ENCODE peak calls at places on chromosomes 11 and 22, in eight cellular contexts. V, L, U, H, X, I, J and Q are unnamed samples. For H3K4me1, the result is how much of the 10 kb centered on the place peaks cover.

GRCh38 chr11:22359295-22359694 is 21.1 kb downstream of the SLC17A6 start:
- DNase-seq in H (no peak), U (no peak), V (no peak), J (no peak), X (no peak), L (no peak), I (no peak), Q (no peak)

GRCh38 chr11:86869966-86870570 is 69.7 kb downstream of the PRSS23 start:
- DNase-seq in H (peak), X (peak), I (peak), L (peak), U (peak), V (peak), J (no peak), Q (peak)

GRCh38 chr22:46653596-46653995 is 33.4 kb downstream of the GRAMD4 start:
- DNase-seq in L (no peak), H (no peak), I (no peak), X (no peak), J (no peak), V (no peak), U (no peak), Q (no peak)

GRCh38 chr11:81005595-81005994 is 1564.8 kb upstream of the TENM4 start:
- DNase-seq in V (no peak), U (peak), X (no peak), J (no peak), H (peak), I (no peak), L (no peak), Q (no peak)

GRCh38 chr11:126079640-126080205 is 17.1 kb upstream of the CDON start:
- DNase-seq in V (no peak), U (no peak), X (no peak), J (no peak), H (peak), I (no peak), L (no peak), Q (no peak)

GRCh38 chr11:63939351-63939920 is 634 bp downstream of the NAA40 start:
- DNase-seq in X (peak), L (peak), U (peak), H (peak), J (no peak), I (peak), V (no peak), Q (no peak)

GRCh38 chr11:73295259-73295995 is 12.6 kb upstream of the ARHGEF17 start:
- DNase-seq in V (peak), L (peak), X (peak), U (peak), J (peak), H (peak), I (peak), Q (peak)

GRCh38 chr11:116535120-116535519 is 237.7 kb downstream of the BUD13 start:
- DNase-seq in H (no peak), X (no peak), I (no peak), V (no peak), L (no peak), U (no peak), J (no peak), Q (no peak)

GRCh38 chr11:116366980-116367640 is 405.7 kb downstream of the BUD13 start:
- DNase-seq in U (no peak), H (no peak), J (no peak), I (no peak), X (no peak), V (no peak), L (no peak), Q (no peak)

GRCh38 chr11:47183969-47184368 is 2.3 kb downstream of the PACSIN3 start:
- DNase-seq in U (no peak), L (no peak), J (no peak), X (no peak), H (no peak), I (no peak), V (peak), Q (peak)

GRCh38 chr11:1029686-1030085 is 6.8 kb downstream of the MUC6 start:
- DNase-seq in V (no peak), I (no peak), L (no peak), X (no peak), U (no peak), J (no peak), H (no peak), Q (no peak)

GRCh38 chr11:92159931-92160330 is 64.7 kb upstream of the FAT3 start:
- DNase-seq in H (no peak), U (no peak), I (no peak), X (no peak), L (no peak), J (no peak), V (no peak), Q (no peak)

GRCh38 chr11:115959098-115959497 is 454.9 kb upstream of the CADM1 start:
- DNase-seq in V (no peak), H (no peak), X (no peak), J (no peak), U (no peak), I (no peak), L (no peak), Q (no peak)

GRCh38 chr22:49901457-49901856 is 16.8 kb downstream of the ALG12 start:
- DNase-seq in I (no peak), L (no peak), V (no peak), H (no peak), X (no peak), J (no peak), U (no peak), Q (no peak)

GRCh38 chr11:120748485-120748814 is 236.9 kb downstream of the GRIK4 start:
- DNase-seq in J (no peak), H (no peak), X (no peak), U (no peak), I (no peak), L (no peak), V (no peak), Q (no peak)

GRCh38 chr22:36884314-36885158 is 23.7 kb downstream of the NCF4 start:
- DNase-seq in X (no peak), U (no peak), V (no peak), I (no peak), H (no peak), J (no peak), L (no peak), Q (no peak)

GRCh38 chr11:2674681-2675131 is 25.1 kb downstream of the KCNQ1OT1 start:
- DNase-seq in V (no peak), L (no peak), I (no peak), U (no peak), X (no peak), H (no peak), J (peak), Q (no peak)

GRCh38 chr11:128772814-128773213 is 78.9 kb downstream of the FLI1 start:
- DNase-seq in U (no peak), I (no peak), X (peak), L (no peak), H (no peak), V (peak), J (peak), Q (peak)

GRCh38 chr11:61160487-61161189 is 588 bp downstream of the VPS37C start:
- DNase-seq in I (no peak), U (no peak), H (peak), J (no peak), L (no peak), X (no peak), V (no peak), Q (no peak)

GRCh38 chr22:44753189-44754042 is 1.0 kb downstream of the ARHGAP8 start:
- DNase-seq in H (peak), X (peak), J (no peak), V (no peak), U (peak), L (peak), I (no peak), Q (no peak)

GRCh38 chr22:48984639-48985038 is 843.0 kb downstream of the BRD1 start:
- DNase-seq in X (no peak), H (no peak), I (no peak), L (no peak), V (no peak), U (no peak), J (no peak), Q (no peak)

GRCh38 chr11:35919244-35919643 is 24.6 kb upstream of the LDLRAD3 start:
- DNase-seq in H (peak), V (no peak), J (no peak), L (no peak), X (no peak), U (peak), I (no peak), Q (no peak)

GRCh38 chr11:126591966-126592489 is 236.5 kb downstream of the ST3GAL4 start:
- DNase-seq in V (no peak), L (no peak), U (no peak), X (no peak), I (no peak), J (no peak), H (no peak), Q (no peak)

GRCh38 chr22:25159028-25159427 is 40.6 kb upstream of the CRYBB3 start:
- DNase-seq in V (peak), X (no peak), L (no peak), H (no peak), I (no peak), J (no peak), U (no peak), Q (no peak)

GRCh38 chr22:20786048-20786447 is 12.1 kb downstream of the SERPIND1 start:
- DNase-seq in H (no peak), J (no peak), I (no peak), X (no peak), V (no peak), L (no peak), U (no peak), Q (no peak)

GRCh38 chr11:63920126-63920869 is 3.3 kb upstream of the RCOR2 start:
- DNase-seq in V (peak), U (peak), J (peak), L (peak), H (no peak), I (no peak), X (peak), Q (peak)

GRCh38 chr11:119028346-119029068 is 2.2 kb downstream of the SLC37A4 start:
- DNase-seq in H (no peak), L (no peak), V (no peak), U (no peak), J (no peak), I (no peak), X (no peak), Q (no peak)

GRCh38 chr22:18983120-18983651 is 47.1 kb upstream of the PRODH start:
- DNase-seq in H (no peak), I (no peak), V (no peak), X (no peak), U (no peak), L (no peak), J (no peak), Q (no peak)

GRCh38 chr11:65181569-65182257 is at the start of gene CAPN1:
- DNase-seq in V (peak), I (peak), L (peak), U (peak), X (peak), H (peak), J (peak), Q (peak)

GRCh38 chr11:1087279-1087960 is 12.7 kb downstream of the MUC2 start:
- DNase-seq in J (peak), H (no peak), L (no peak), I (no peak), X (no peak), U (no peak), V (no peak), Q (peak)

GRCh38 chr11:92627615-92628201 is 341.7 kb upstream of the MTNR1B start:
- DNase-seq in X (no peak), U (no peak), J (no peak), I (no peak), V (no peak), H (peak), L (no peak), Q (no peak)

GRCh38 chr22:19228174-19228573 is 49.6 kb upstream of the SLC25A1 start:
- DNase-seq in L (no peak), U (no peak), J (no peak), H (no peak), V (no peak), I (no peak), X (no peak), Q (no peak)

GRCh38 chr11:15106201-15106965 is 8.3 kb upstream of the INSC start:
- DNase-seq in H (peak), L (no peak), U (peak), J (no peak), I (no peak), X (no peak), V (no peak), Q (no peak)

GRCh38 chr11:91927448-91927847 is 297.2 kb upstream of the FAT3 start:
- DNase-seq in I (no peak), V (no peak), H (no peak), J (no peak), L (no peak), X (no peak), U (no peak), Q (no peak)

GRCh38 chr11:69442807-69443137 is 38.7 kb upstream of the LINC01488 start:
- DNase-seq in L (no peak), U (peak), V (no peak), J (peak), X (peak), H (peak), I (no peak), Q (peak)

GRCh38 chr11:67160872-67161783 is 42.1 kb downstream of the KDM2A start:
- DNase-seq in H (peak), J (no peak), X (no peak), L (no peak), V (no peak), I (no peak), U (peak), Q (no peak)

GRCh38 chr11:61297341-61297740 is 2.2 kb upstream of the VWCE start:
- DNase-seq in V (no peak), L (no peak), I (no peak), U (no peak), H (no peak), X (no peak), J (no peak), Q (no peak)

GRCh38 chr11:70698871-70699270 is 300.5 kb downstream of the CTTN start:
- DNase-seq in V (no peak), X (no peak), J (peak), H (no peak), L (no peak), U (no peak), I (no peak), Q (no peak)

GRCh38 chr11:104525416-104525815 is 361.5 kb upstream of the PDGFD start:
- DNase-seq in X (no peak), L (no peak), J (no peak), I (no peak), U (no peak), V (no peak), H (no peak), Q (no peak)

GRCh38 chr11:102831128-102831708 is 12.2 kb downstream of the MMP3 start:
- DNase-seq in X (peak), I (peak), U (peak), L (peak), H (no peak), J (no peak), V (peak), Q (no peak)

GRCh38 chr22:23193420-23193819 is 13.1 kb downstream of the BCR start:
- DNase-seq in X (no peak), H (no peak), L (no peak), U (no peak), V (no peak), I (no peak), J (peak), Q (no peak)
- H3K4me3 ChIP-seq in X (no peak), H (no peak), L (no peak), U (no peak), V (no peak), I (no peak), J (no peak), Q (no peak)

DNA sequence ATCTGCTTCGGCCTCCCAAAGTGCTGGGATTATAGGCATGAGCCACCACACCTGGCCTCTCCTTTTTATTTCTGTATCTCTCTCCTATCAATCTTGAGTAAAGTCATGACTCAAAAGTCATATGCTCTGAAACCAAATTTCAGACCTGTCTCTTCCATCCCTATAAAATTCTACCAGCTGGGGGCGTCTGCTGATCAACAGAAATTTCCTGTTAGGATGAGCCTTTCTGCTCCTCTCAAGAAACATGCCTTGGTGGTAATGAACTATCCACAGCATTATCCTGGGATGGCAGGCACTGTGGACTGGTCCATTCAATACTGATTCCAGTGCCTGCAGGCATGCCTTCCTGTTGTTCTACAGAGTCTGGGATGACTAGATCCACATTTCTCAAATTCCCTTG is 472.6 kb downstream of the NELL1 start:
- DNase-seq in L (peak), J (no peak), H (no peak), X (no peak), U (no peak), V (no peak), I (peak), Q (no peak)
- TF ChIP-seq CTCF in L (no peak), J (peak), H (no peak), X (no peak), U (no peak), V (no peak), I (peak), Q (peak)

DNA sequence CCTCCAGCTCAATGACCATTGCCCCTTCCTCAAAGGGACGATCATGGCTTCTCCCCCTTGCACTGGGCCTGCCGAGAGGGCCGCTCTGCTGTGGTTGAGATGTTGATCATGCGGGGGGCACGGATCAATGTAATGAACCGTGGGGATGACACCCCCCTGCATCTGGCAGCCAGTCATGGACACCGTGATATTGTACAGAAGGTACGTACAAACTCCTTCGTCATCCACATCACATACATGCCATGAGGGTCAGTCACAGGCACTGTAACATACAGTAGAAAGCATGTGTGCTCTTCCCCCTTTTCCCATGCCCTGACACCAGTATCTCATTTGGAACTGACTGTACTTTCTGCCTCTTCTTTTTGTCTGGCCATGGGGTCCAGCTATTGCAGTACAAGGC is 4.0 kb downstream of the TAF10 start:
- DNase-seq in I (no peak), U (no peak), X (peak), V (no peak), L (no peak), J (peak), H (no peak), Q (no peak)
- H3K4me1 ChIP-seq in I (under half), U (under half), X (under half), V (half or more), L (under half), J (under half), H (under half), Q (half or more)

GRCh38 chr22:29707471-29707870 is 12.3 kb upstream of the CABP7 start:
- DNase-seq in V (no peak), H (no peak), X (no peak), U (no peak), I (no peak), J (peak), L (no peak), Q (no peak)

GRCh38 chr22:29713156-29713715 is 6.6 kb upstream of the CABP7 start:
- DNase-seq in L (no peak), X (no peak), H (no peak), V (no peak), I (no peak), J (no peak), U (no peak), Q (no peak)

GRCh38 chr22:29712119-29712518 is 7.7 kb upstream of the CABP7 start:
- DNase-seq in H (no peak), I (no peak), V (no peak), J (no peak), L (no peak), X (no peak), U (no peak), Q (no peak)

GRCh38 chr22:29710193-29710592 is 9.6 kb upstream of the CABP7 start:
- DNase-seq in H (no peak), X (no peak), L (no peak), I (no peak), V (no peak), U (no peak), J (no peak), Q (no peak)

DNA sequence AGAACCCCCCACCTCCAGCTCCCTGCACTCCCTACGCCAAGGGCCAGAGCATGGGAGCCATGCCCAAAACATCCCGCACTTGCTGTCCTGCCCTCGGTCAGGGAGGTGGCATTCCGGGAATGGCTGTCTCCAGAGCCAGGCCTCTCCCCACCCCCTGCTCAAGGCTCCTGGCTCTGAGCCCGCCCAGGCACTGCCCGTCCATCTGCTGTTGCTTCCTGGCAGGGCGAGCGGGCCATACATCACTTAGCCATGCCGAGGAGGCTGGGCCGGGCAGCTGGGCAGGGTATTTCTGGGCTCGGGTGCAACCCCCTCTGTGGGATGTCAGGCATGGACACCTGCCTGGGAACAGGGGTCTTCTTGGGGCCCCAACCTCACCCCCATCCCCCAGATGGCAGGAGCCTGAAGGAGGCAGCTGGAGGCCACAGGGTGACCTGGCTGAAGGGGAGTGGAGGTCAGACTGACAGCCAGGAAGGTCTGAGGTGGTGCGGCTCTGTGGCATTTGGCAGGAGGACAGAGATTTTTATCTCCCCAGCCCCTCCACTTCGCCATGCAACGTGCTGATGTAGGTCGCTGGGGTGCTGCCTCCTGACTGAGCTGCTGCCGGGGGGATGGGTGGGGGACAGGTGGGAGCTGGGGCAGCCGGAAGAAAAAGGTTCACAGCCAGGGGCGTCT is 8.7 kb upstream of the CABP7 start:
- DNase-seq in H (no peak), U (no peak), V (peak), J (no peak), I (no peak), X (peak), L (no peak), Q (peak)
- H3K4me3 ChIP-seq in H (no peak), U (no peak), V (no peak), J (no peak), I (no peak), X (no peak), L (no peak), Q (no peak)

GRCh38 chr22:47842119-47842518 is 1079.7 kb downstream of the TBC1D22A start:
- DNase-seq in U (no peak), H (no peak), X (no peak), J (no peak), I (no peak), V (no peak), L (no peak), Q (no peak)
- TF ChIP-seq CTCF in U (no peak), H (no peak), X (no peak), J (no peak), I (no peak), V (no peak), L (no peak), Q (no peak)

DNA sequence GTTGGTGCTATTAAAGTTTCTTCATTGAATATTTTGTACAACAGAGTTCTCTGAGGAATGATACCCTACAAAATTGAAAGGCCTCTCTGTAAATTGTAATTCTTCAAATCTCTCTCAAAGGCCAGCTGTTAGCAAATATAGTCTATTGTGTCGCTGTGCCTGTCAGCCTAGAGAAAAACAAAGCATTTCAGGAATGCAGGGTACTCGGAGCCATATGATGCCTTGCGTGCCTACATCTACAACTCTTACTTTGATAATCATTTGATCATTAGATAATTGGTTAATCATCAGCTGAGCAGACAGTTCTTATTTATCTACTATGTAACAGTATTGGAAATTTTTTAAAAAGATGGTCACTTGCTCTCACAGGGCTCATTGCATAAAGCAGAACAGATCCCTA is 67.3 kb downstream of the RNF169 start:
- DNase-seq in J (no peak), H (no peak), V (no peak), L (no peak), X (no peak), U (no peak), I (no peak), Q (no peak)
- H3K4me1 ChIP-seq in J (under half), H (under half), V (under half), L (under half), X (under half), U (under half), I (under half), Q (under half)